ENCODE peak calls at places on chromosomes 12 and 14, in eight cellular contexts. T is fibroblast of lung, Q is IMR-90, O is Panc1, E is Peyer's patch, I is left ventricle myocardium inferior, R is suprapubic skin, P is GM23338. F is an unnamed sample.

GRCh38 chr12:15978431-15978950 is 67.4 kb downstream of the DERA start:
- DNase-seq in Q (peak; percentile 60), I (no peak), O (no peak), P (no peak), R (no peak), E (no peak), T (peak; percentile 90), F (peak; percentile 70)

GRCh38 chr12:63307849-63308248 is 156.8 kb upstream of the AVPR1A start:
- DNase-seq in I (no peak), E (no peak), P (no peak), O (no peak), Q (no peak), T (no peak), R (no peak), F (no peak)

GRCh38 chr12:52566847-52567291 is 6.8 kb downstream of the KRT74 start:
- DNase-seq in I (peak; percentile 68), Q (no peak), O (no peak), P (no peak), R (no peak), E (no peak), T (no peak), F (no peak)

GRCh38 chr12:49121047-49121696 is 10.0 kb downstream of the TUBA1B start:
- DNase-seq in O (peak; percentile 72), R (no peak), T (peak; percentile 50), I (peak; percentile 32), E (no peak), Q (peak; percentile 71), P (peak; percentile 84), F (peak; percentile 41)

GRCh38 chr12:49885118-49885517 is 18.6 kb downstream of the FAIM2 start:
- DNase-seq in Q (no peak), O (no peak), E (no peak), T (no peak), R (no peak), P (peak; percentile 35), I (no peak), F (no peak)

GRCh38 chr14:50954811-50955372 is 10.6 kb upstream of the PYGL start:
- DNase-seq in O (peak; percentile 45), P (peak; percentile 52), T (peak; percentile 69), I (no peak), Q (peak; percentile 79), E (no peak), R (no peak), F (peak; percentile 73)

GRCh38 chr14:21680072-21680471 is 6.5 kb upstream of the OR4E1 start:
- DNase-seq in E (no peak), P (no peak), R (no peak), T (peak; percentile 9), Q (peak; percentile 59), I (no peak), O (no peak), F (peak; percentile 65)

GRCh38 chr14:89587128-89587420 is 170.0 kb upstream of the FOXN3 start:
- DNase-seq in R (no peak), O (no peak), Q (no peak), E (no peak), P (no peak), T (no peak), I (no peak), F (no peak)

GRCh38 chr14:69535230-69535848 is 39.3 kb downstream of the CCDC177 start:
- DNase-seq in T (peak; percentile 46), R (no peak), E (no peak), P (peak; percentile 89), O (no peak), Q (peak; percentile 50), I (no peak), F (peak; percentile 21)

GRCh38 chr12:67394600-67394999 is 125.4 kb downstream of the CAND1 start:
- DNase-seq in P (peak; percentile 12), I (peak; percentile 45), E (no peak), R (no peak), T (peak; percentile 85), Q (peak; percentile 57), O (no peak), F (peak; percentile 76)

GRCh38 chr14:61266436-61267220 is 14.5 kb downstream of the TMEM30B start:
- DNase-seq in O (no peak), Q (no peak), I (no peak), R (no peak), T (no peak), E (no peak), P (no peak), F (peak; percentile 29)

GRCh38 chr12:16062611-16063010 is 151.5 kb downstream of the DERA start:
- DNase-seq in T (peak; percentile 40), I (no peak), E (no peak), Q (no peak), R (no peak), P (no peak), O (no peak), F (peak; percentile 11)

GRCh38 chr12:99418379-99418778 is 229.2 kb upstream of the GARIN6 start:
- DNase-seq in E (no peak), O (no peak), I (no peak), Q (no peak), T (no peak), P (no peak), R (no peak), F (no peak)

GRCh38 chr12:55721601-55722213 is 1.5 kb downstream of the RDH5 start:
- DNase-seq in E (no peak), R (no peak), Q (no peak), I (no peak), T (no peak), P (no peak), O (no peak), F (no peak)

GRCh38 chr14:38309522-38310262 is 53.8 kb upstream of the CLEC14A start:
- DNase-seq in Q (no peak), I (no peak), R (no peak), O (no peak), T (peak; percentile 38), P (peak; percentile 16), E (no peak), F (no peak)

GRCh38 chr14:106347291-106347778 is 821.0 kb downstream of the TMEM121 start:
- DNase-seq in P (no peak), E (no peak), Q (no peak), R (no peak), O (no peak), I (no peak), T (no peak), F (no peak)
- H3K27ac ChIP-seq in P (no peak overlapping the region), E (no peak overlapping the region), Q (no peak overlapping the region), R (no peak overlapping the region), O (no peak overlapping the region), I (no peak overlapping the region), T (no peak overlapping the region), F (no peak overlapping the region)

GRCh38 chr12:123118397-123118945 is 32.4 kb downstream of the PITPNM2 start:
- DNase-seq in I (no peak), T (no peak), R (no peak), Q (peak; percentile 78), O (no peak), E (no peak), P (no peak), F (no peak)

GRCh38 chr12:123113038-123113437 is 37.9 kb downstream of the PITPNM2 start:
- DNase-seq in I (no peak), E (no peak), P (no peak), T (no peak), Q (no peak), O (no peak), R (no peak), F (no peak)

GRCh38 chr12:123111498-123112165 is 39.3 kb downstream of the PITPNM2 start:
- DNase-seq in E (no peak), P (no peak), T (peak; percentile 83), I (no peak), Q (peak; percentile 41), O (no peak), R (no peak), F (no peak)

GRCh38 chr12:123114305-123115083 is 36.4 kb downstream of the PITPNM2 start:
- DNase-seq in R (no peak), T (no peak), I (no peak), E (no peak), Q (no peak), O (no peak), P (no peak), F (no peak)

GRCh38 chr12:123115409-123116111 is 35.3 kb downstream of the PITPNM2 start:
- DNase-seq in I (peak; percentile 52), T (peak; percentile 97), P (no peak), O (no peak), Q (peak; percentile 97), E (peak; percentile 63), R (no peak), F (peak; percentile 81)
- H3K4me1 ChIP-seq in I (peaks cover 92% of the 10 kb centered on the region), T (peaks cover 8% of the 10 kb centered on the region), P (no peaks in the 10 kb centered on the region), O (peaks cover 1% of the 10 kb centered on the region), Q (peaks cover 32% of the 10 kb centered on the region), E (no peaks in the 10 kb centered on the region), R (peaks cover 26% of the 10 kb centered on the region), F (peaks cover 4% of the 10 kb centered on the region)

DNA sequence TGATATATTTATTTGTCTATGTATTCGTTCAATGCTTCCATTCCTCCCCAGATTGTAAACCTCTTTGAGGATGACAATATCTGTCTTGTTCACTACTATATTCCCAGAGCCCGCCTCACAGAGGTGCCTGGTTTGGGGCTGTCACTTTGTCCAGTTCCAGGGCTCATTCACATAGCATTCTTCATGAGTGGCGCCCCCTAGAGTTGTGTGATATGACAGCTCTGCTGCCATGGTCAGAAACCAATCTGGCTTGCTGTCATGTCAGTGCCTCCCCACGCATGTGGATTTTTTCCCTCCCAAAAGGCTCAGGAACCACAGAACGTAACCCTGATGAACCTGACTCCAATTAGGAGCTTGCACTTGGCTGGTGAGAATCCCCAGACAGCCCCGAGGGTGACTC is 145.4 kb downstream of the PTPN11 start:
- DNase-seq in T (no peak), E (no peak), O (no peak), P (peak; percentile 46), Q (no peak), R (no peak), I (no peak), F (no peak)
- TF ChIP-seq CTCF in T (no peak), E (no peak), O (peak; percentile 48), P (peak; percentile 64), Q (no peak), R (no peak), I (no peak), F (peak; percentile 10)

GRCh38 chr12:121792607-121793500 is 634 bp downstream of the RHOF start:
- DNase-seq in Q (no peak), R (no peak), I (peak; percentile 54), E (peak; percentile 73), T (no peak), O (no peak), P (peak; percentile 67), F (no peak)

GRCh38 chr12:121793836-121794531 is 496 bp upstream of the RHOF start:
- DNase-seq in T (peak; percentile 91), E (peak; percentile 91), I (peak; percentile 90), O (no peak), P (peak; percentile 94), R (peak; percentile 94), Q (peak; percentile 89), F (peak; percentile 69)

GRCh38 chr12:121793501-121793835 is at the start of gene RHOF:
- DNase-seq in R (no peak), P (peak; percentile 83), E (peak; percentile 78), T (no peak), Q (no peak), I (peak; percentile 58), O (no peak), F (no peak)

GRCh38 chr12:121795029-121795977 is 1.8 kb upstream of the RHOF start:
- DNase-seq in E (peak; percentile 92), I (peak; percentile 89), R (peak; percentile 94), Q (peak; percentile 81), P (peak; percentile 87), O (no peak), T (peak; percentile 70), F (peak; percentile 55)

DNA sequence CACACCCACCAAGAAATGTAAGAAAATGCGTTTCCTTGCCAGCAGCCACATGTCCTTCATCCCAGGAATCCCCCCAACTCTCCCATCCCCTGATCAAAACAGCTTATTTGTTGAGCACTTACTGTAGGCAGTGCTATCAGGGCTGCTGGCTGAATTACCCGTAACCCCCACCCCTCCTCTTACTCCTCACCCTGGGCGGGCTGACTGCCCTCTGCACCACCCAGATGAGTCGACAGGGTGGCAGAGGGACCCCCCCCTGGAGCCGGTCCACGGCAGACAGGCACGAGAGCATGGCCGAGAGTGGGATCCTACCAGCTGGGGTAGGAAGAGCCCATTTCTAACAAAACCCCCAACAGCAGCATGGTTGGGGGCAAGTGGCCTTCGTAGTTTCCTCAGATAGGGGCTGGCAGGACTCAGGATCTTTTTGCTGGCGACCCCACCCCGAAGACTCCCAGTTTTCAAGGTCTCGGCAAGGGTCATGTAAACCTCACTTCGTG is 1.1 kb upstream of the RHOF start:
- DNase-seq in O (no peak), T (no peak), R (no peak), I (no peak), E (no peak), Q (no peak), P (no peak), F (no peak)
- H3K27ac ChIP-seq in O (peak overlapping the region; percentile 91), T (peak overlapping the region; percentile 90), R (peak overlapping the region; percentile 57), I (peak overlapping the region; percentile 100), E (peak overlapping the region; percentile 100), Q (peak overlapping the region; percentile 28), P (peak overlapping the region; percentile 74), F (peak overlapping the region; percentile 68)

F was measured in foreskin keratinocyte.